ENCODE peak calls at places on chromosomes 13 and 19, in ten cellular contexts. O, Z, B, H, K, Y, T, J, F and W are unnamed samples.

GRCh38 chr13:91771229-91771628 is 372.8 kb downstream of the GPC5 start:
- ATAC-seq in K (no peak), H (no peak), O (no peak), F (no peak), B (no peak), Y (no peak), J (no peak), Z (no peak), T (no peak), W (no peak)

GRCh38 chr13:112955956-112956355 is 13.1 kb upstream of the MCF2L start:
- ATAC-seq in Y (no peak), H (no peak), F (no peak), T (no peak), Z (no peak), B (no peak), K (no peak), J (no peak), O (no peak), W (no peak)

GRCh38 chr19:4557971-4558941 is 1.2 kb downstream of the SEMA6B start:
- ATAC-seq in Y (no peak), Z (no peak), O (no peak), T (no peak), H (no peak), B (no peak), F (no peak), J (peak; percentile 51), K (peak; percentile 39), W (no peak)

GRCh38 chr19:40754611-40755247 is 3.7 kb downstream of the SNRPA start:
- ATAC-seq in J (no peak), F (no peak), Y (no peak), K (no peak), B (no peak), H (no peak), Z (no peak), T (no peak), O (peak; percentile 8), W (no peak)

GRCh38 chr19:37907735-37908066 is 693 bp downstream of the SIPA1L3 start:
- ATAC-seq in O (no peak), Z (no peak), Y (no peak), B (no peak), T (no peak), J (no peak), K (no peak), F (no peak), H (no peak), W (no peak)

GRCh38 chr19:409515-410242 is 732 bp upstream of the C2CD4C start:
- ATAC-seq in O (peak; percentile 50), J (peak; percentile 49), H (no peak), Z (no peak), F (peak; percentile 66), T (no peak), K (peak; percentile 30), Y (no peak), B (no peak), W (no peak)

GRCh38 chr13:113743366-113744195 is 15.4 kb upstream of the TMEM255B start:
- ATAC-seq in O (no peak), J (no peak), Y (peak; percentile 9), B (no peak), F (no peak), T (no peak), K (no peak), H (no peak), Z (no peak), W (no peak)

GRCh38 chr13:100837611-100838010 is 163.0 kb upstream of the TMTC4 start:
- ATAC-seq in T (no peak), F (no peak), Z (no peak), J (no peak), O (no peak), H (no peak), B (no peak), K (no peak), Y (no peak), W (no peak)

GRCh38 chr13:113638173-113638746 is 19.7 kb downstream of the ATP4B start:
- ATAC-seq in Z (no peak), B (no peak), K (no peak), Y (no peak), H (no peak), J (no peak), T (no peak), O (no peak), F (no peak), W (no peak)

GRCh38 chr13:93861818-93862217 is 617.7 kb downstream of the DCT start:
- ATAC-seq in H (peak; percentile 75), B (no peak), T (no peak), O (no peak), Y (no peak), J (no peak), Z (no peak), K (no peak), F (no peak), W (no peak)

GRCh38 chr19:1814833-1815604 is 2.9 kb upstream of the ATP8B3 start:
- ATAC-seq in J (no peak), T (no peak), Y (no peak), F (no peak), Z (no peak), K (no peak), B (no peak), O (no peak), H (no peak), W (no peak)

GRCh38 chr13:106331116-106331515 is 204.3 kb downstream of the EFNB2 start:
- ATAC-seq in J (no peak), H (no peak), Z (no peak), T (no peak), Y (no peak), F (no peak), O (no peak), B (no peak), K (no peak), W (peak; percentile 8)

GRCh38 chr13:102608944-102609343 is 12.2 kb downstream of the TPP2 start:
- ATAC-seq in J (no peak), Y (no peak), F (no peak), O (peak; percentile 69), H (no peak), B (no peak), T (no peak), K (no peak), Z (no peak), W (no peak)

GRCh38 chr13:92821324-92821723 is 405.3 kb upstream of the GPC6 start:
- ATAC-seq in O (no peak), Y (no peak), J (no peak), H (no peak), K (no peak), B (no peak), Z (no peak), F (no peak), T (no peak), W (no peak)

GRCh38 chr13:111972261-111972780 is 94.6 kb upstream of the SOX1 start:
- ATAC-seq in Z (no peak), Y (no peak), J (no peak), T (no peak), K (no peak), B (no peak), F (no peak), H (no peak), O (no peak), W (no peak)

GRCh38 chr13:81001828-81002385 is 661.0 kb upstream of the SPRY2 start:
- ATAC-seq in J (no peak), O (no peak), T (no peak), F (no peak), Z (no peak), K (no peak), H (no peak), B (no peak), Y (no peak), W (no peak)

GRCh38 chr19:48872182-48872883 is at the start of gene PPP1R15A:
- ATAC-seq in Y (peak; percentile 82), O (peak; percentile 50), T (peak; percentile 24), F (peak; percentile 57), K (peak; percentile 80), Z (peak; percentile 52), J (peak; percentile 63), B (peak; percentile 80), H (peak; percentile 76), W (peak; percentile 72)

GRCh38 chr19:46844067-46844489 is 6.6 kb downstream of the AP2S1 start:
- ATAC-seq in F (no peak), H (no peak), T (no peak), J (no peak), B (no peak), Z (peak; percentile 73), K (no peak), O (no peak), Y (no peak), W (no peak)

GRCh38 chr13:97327521-97328221 is 105.5 kb downstream of the MBNL2 start:
- ATAC-seq in Z (peak; percentile 58), H (peak; percentile 4), J (no peak), K (no peak), O (no peak), Y (no peak), F (no peak), B (peak; percentile 6), T (no peak), W (no peak)

GRCh38 chr13:62931901-62932883 is 1516.5 kb upstream of the PCDH20 start:
- ATAC-seq in F (no peak), Z (no peak), J (no peak), Y (no peak), O (no peak), K (no peak), H (no peak), B (no peak), T (no peak), W (no peak)

GRCh38 chr19:33998302-33998701 is 174.0 kb upstream of the LSM14A start:
- ATAC-seq in T (no peak), F (no peak), B (no peak), Y (no peak), J (no peak), O (no peak), H (no peak), Z (no peak), K (no peak), W (no peak)

GRCh38 chr13:39879286-39880035 is 224.0 kb downstream of the COG6 start:
- ATAC-seq in B (no peak), K (no peak), F (no peak), O (no peak), Z (no peak), Y (no peak), H (peak; percentile 24), J (no peak), T (no peak), W (no peak)

GRCh38 chr19:35317464-35318043 is 11.4 kb upstream of the CD22 start:
- ATAC-seq in F (no peak), K (no peak), Y (peak; percentile 26), H (no peak), B (no peak), O (no peak), J (no peak), T (no peak), Z (peak; percentile 13), W (no peak)

GRCh38 chr19:55212447-55212846 is 3.1 kb upstream of the PTPRH start:
- ATAC-seq in B (no peak), T (no peak), F (no peak), O (no peak), K (no peak), Z (peak; percentile 70), H (no peak), J (peak; percentile 65), Y (peak; percentile 20), W (no peak)

GRCh38 chr13:114099918-114100445 is 32.4 kb downstream of the RASA3 start:
- ATAC-seq in K (peak; percentile 36), J (peak; percentile 4), H (no peak), O (peak; percentile 10), B (peak; percentile 1), T (peak; percentile 44), Y (no peak), Z (no peak), F (peak; percentile 61), W (peak; percentile 18)

GRCh38 chr13:68190826-68191225 is 960.7 kb upstream of the PCDH9 start:
- ATAC-seq in Z (no peak), J (no peak), B (no peak), H (no peak), O (no peak), Y (no peak), K (no peak), F (no peak), T (no peak), W (no peak)

GRCh38 chr13:92224052-92224821 is 825.8 kb downstream of the GPC5 start:
- ATAC-seq in J (no peak), H (peak; percentile 89), K (no peak), Y (peak; percentile 59), F (no peak), B (peak; percentile 96), T (no peak), O (no peak), Z (no peak), W (no peak)

GRCh38 chr13:36815069-36815468 is 4.0 kb upstream of the RFXAP start:
- ATAC-seq in F (no peak), B (no peak), O (no peak), H (no peak), K (no peak), J (no peak), Z (peak; percentile 44), T (no peak), Y (no peak), W (no peak)